ENCODE peak calls at places on chromosomes 4 and X, in nine cellular contexts. One of them, this sample, is unnamed.

GRCh38 chrX:119189586-119189985 is 46.5 kb upstream of the PGRMC1 start:
- DNase-seq in activated naive CD4-positive, alpha-beta T cell treated with anti-CD3 and anti-CD28 coated beads, Interleukin-2, amount 50 U/mL, for 72 hours: no peak
- DNase-seq in C1 segment of cervical spinal cord: no peak
- DNase-seq in COR-L47: no peak
- DNase-seq in GM23248: peak
- DNase-seq in NCI-H748 treated with DMSO at 0.1 percent for 48 hours: no peak
- DNase-seq in HCEC 1CT: peak
- DNase-seq in Ammon's horn: no peak
- DNase-seq in mucosa of gallbladder: peak
- DNase-seq in this sample: peak

GRCh38 chr4:176799653-176800052 is 6.9 kb upstream of the VEGFC start:
- DNase-seq in mucosa of gallbladder: no peak
- DNase-seq in HCEC 1CT: no peak
- DNase-seq in Ammon's horn: no peak
- DNase-seq in GM23248: no peak
- DNase-seq in COR-L47: no peak
- DNase-seq in NCI-H748 treated with DMSO at 0.1 percent for 48 hours: no peak
- DNase-seq in C1 segment of cervical spinal cord: no peak
- DNase-seq in activated naive CD4-positive, alpha-beta T cell treated with anti-CD3 and anti-CD28 coated beads, Interleukin-2, amount 50 U/mL, for 72 hours: no peak
- DNase-seq in this sample: no peak

GRCh38 chrX:102746134-102746584 is 25.6 kb downstream of the GPRASP3 start:
- DNase-seq in COR-L47: peak
- DNase-seq in HCEC 1CT: no peak
- DNase-seq in NCI-H748 treated with DMSO at 0.1 percent for 48 hours: no peak
- DNase-seq in GM23248: peak
- DNase-seq in activated naive CD4-positive, alpha-beta T cell treated with anti-CD3 and anti-CD28 coated beads, Interleukin-2, amount 50 U/mL, for 72 hours: no peak
- DNase-seq in C1 segment of cervical spinal cord: no peak
- DNase-seq in mucosa of gallbladder: peak
- DNase-seq in Ammon's horn: no peak
- DNase-seq in this sample: peak

GRCh38 chr4:164888096-164888495 is 11.1 kb downstream of the APELA start:
- DNase-seq in NCI-H748 treated with DMSO at 0.1 percent for 48 hours: no peak
- DNase-seq in Ammon's horn: no peak
- DNase-seq in mucosa of gallbladder: no peak
- DNase-seq in activated naive CD4-positive, alpha-beta T cell treated with anti-CD3 and anti-CD28 coated beads, Interleukin-2, amount 50 U/mL, for 72 hours: no peak
- DNase-seq in HCEC 1CT: no peak
- DNase-seq in C1 segment of cervical spinal cord: no peak
- DNase-seq in COR-L47: peak
- DNase-seq in GM23248: no peak
- DNase-seq in this sample: no peak

GRCh38 chr4:70402762-70403161 is 5.0 kb downstream of the OPRPN start:
- DNase-seq in mucosa of gallbladder: no peak
- DNase-seq in NCI-H748 treated with DMSO at 0.1 percent for 48 hours: no peak
- DNase-seq in HCEC 1CT: no peak
- DNase-seq in Ammon's horn: no peak
- DNase-seq in GM23248: no peak
- DNase-seq in activated naive CD4-positive, alpha-beta T cell treated with anti-CD3 and anti-CD28 coated beads, Interleukin-2, amount 50 U/mL, for 72 hours: no peak
- DNase-seq in COR-L47: no peak
- DNase-seq in C1 segment of cervical spinal cord: no peak
- DNase-seq in this sample: no peak

GRCh38 chrX:4844376-4844775 is 1130.9 kb upstream of the PRKX start:
- DNase-seq in COR-L47: no peak
- DNase-seq in Ammon's horn: no peak
- DNase-seq in mucosa of gallbladder: peak
- DNase-seq in GM23248: no peak
- DNase-seq in C1 segment of cervical spinal cord: no peak
- DNase-seq in NCI-H748 treated with DMSO at 0.1 percent for 48 hours: no peak
- DNase-seq in HCEC 1CT: no peak
- DNase-seq in activated naive CD4-positive, alpha-beta T cell treated with anti-CD3 and anti-CD28 coated beads, Interleukin-2, amount 50 U/mL, for 72 hours: no peak
- DNase-seq in this sample: no peak

GRCh38 chr4:81449018-81449417 is 22.7 kb downstream of the RASGEF1B start:
- DNase-seq in activated naive CD4-positive, alpha-beta T cell treated with anti-CD3 and anti-CD28 coated beads, Interleukin-2, amount 50 U/mL, for 72 hours: no peak
- DNase-seq in mucosa of gallbladder: no peak
- DNase-seq in GM23248: peak
- DNase-seq in COR-L47: no peak
- DNase-seq in Ammon's horn: no peak
- DNase-seq in NCI-H748 treated with DMSO at 0.1 percent for 48 hours: no peak
- DNase-seq in HCEC 1CT: no peak
- DNase-seq in C1 segment of cervical spinal cord: no peak
- DNase-seq in this sample: no peak

GRCh38 chrX:31609130-31609529 is 537.3 kb upstream of the FTHL17 start:
- DNase-seq in C1 segment of cervical spinal cord: no peak
- DNase-seq in NCI-H748 treated with DMSO at 0.1 percent for 48 hours: no peak
- DNase-seq in GM23248: peak
- DNase-seq in activated naive CD4-positive, alpha-beta T cell treated with anti-CD3 and anti-CD28 coated beads, Interleukin-2, amount 50 U/mL, for 72 hours: no peak
- DNase-seq in mucosa of gallbladder: no peak
- DNase-seq in COR-L47: no peak
- DNase-seq in Ammon's horn: no peak
- DNase-seq in HCEC 1CT: peak
- DNase-seq in this sample: no peak

GRCh38 chrX:87526281-87526680 is 8.7 kb downstream of the KLHL4 start:
- DNase-seq in activated naive CD4-positive, alpha-beta T cell treated with anti-CD3 and anti-CD28 coated beads, Interleukin-2, amount 50 U/mL, for 72 hours: no peak
- DNase-seq in GM23248: no peak
- DNase-seq in C1 segment of cervical spinal cord: no peak
- DNase-seq in mucosa of gallbladder: no peak
- DNase-seq in Ammon's horn: no peak
- DNase-seq in HCEC 1CT: no peak
- DNase-seq in COR-L47: no peak
- DNase-seq in NCI-H748 treated with DMSO at 0.1 percent for 48 hours: no peak
- DNase-seq in this sample: no peak

This sample was measured in cerebellum.